ENCODE peak calls at places on chromosomes 13 and 19, in nine cellular contexts. M is BE2C, F is HFF-Myc, R is fibroblast of lung, X is IMR-90, S is coronary artery, A is astrocyte of the spinal cord, W is tibial artery, T is cardiac muscle cell. L is an unnamed sample.

GRCh38 chr13:100269837-100270236 is 180.9 kb downstream of the PCCA start:
- DNase-seq in M (no peak), F (peak), R (peak), X (peak), S (no peak), A (peak), W (peak), T (no peak), L (peak)

GRCh38 chr19:48578891-48579290 is 26.9 kb downstream of the SULT2B1 start:
- DNase-seq in M (no peak), F (no peak), R (no peak), X (peak), S (no peak), A (no peak), W (no peak), T (no peak), L (peak)

GRCh38 chr13:60617863-60618733 is 221.1 kb downstream of the TDRD3 start:
- DNase-seq in M (no peak), F (no peak), R (peak), X (peak), S (no peak), A (peak), W (no peak), T (peak), L (peak)

GRCh38 chr19:29609636-29610035 is 3.6 kb downstream of the POP4 start:
- DNase-seq in M (no peak), F (no peak), R (no peak), X (no peak), S (no peak), A (no peak), W (no peak), T (no peak), L (no peak)

GRCh38 chr19:31262673-31263308 is 86.4 kb downstream of the TSHZ3 start:
- DNase-seq in M (no peak), F (no peak), R (peak), X (peak), S (no peak), A (no peak), W (peak), T (no peak), L (peak)

GRCh38 chr19:15337202-15337601 is 4.9 kb upstream of the BRD4 start:
- DNase-seq in M (no peak), F (no peak), R (peak), X (peak), S (no peak), A (peak), W (peak), T (no peak), L (peak)

GRCh38 chr13:20356437-20356836 is 124.3 kb upstream of the GJB6 start:
- DNase-seq in M (no peak), F (no peak), R (no peak), X (no peak), S (no peak), A (no peak), W (no peak), T (peak), L (peak)

GRCh38 chr19:5191091-5191490 is 149.5 kb downstream of the PTPRS start:
- DNase-seq in M (no peak), F (no peak), R (no peak), X (no peak), S (no peak), A (no peak), W (no peak), T (no peak), L (peak)

GRCh38 chr13:95327190-95327589 is 25.9 kb upstream of the ABCC4 start:
- DNase-seq in M (no peak), F (no peak), R (no peak), X (no peak), S (no peak), A (no peak), W (no peak), T (no peak), L (no peak)

GRCh38 chr19:48683349-48683748 is 10.5 kb upstream of the NTN5 start:
- DNase-seq in M (peak), F (no peak), R (peak), X (peak), S (no peak), A (peak), W (no peak), T (no peak), L (peak)

GRCh38 chr19:37975596-37976515 is 68.8 kb downstream of the SIPA1L3 start:
- DNase-seq in M (no peak), F (no peak), R (no peak), X (no peak), S (no peak), A (no peak), W (no peak), T (no peak), L (no peak)

GRCh38 chr19:18649371-18650047 is 12.7 kb downstream of the KLHL26 start:
- DNase-seq in M (peak), F (no peak), R (peak), X (peak), S (peak), A (peak), W (peak), T (peak), L (peak)

GRCh38 chr19:48638831-48639381 is 1.7 kb upstream of the DBP start:
- DNase-seq in M (peak), F (no peak), R (no peak), X (no peak), S (no peak), A (no peak), W (no peak), T (no peak), L (no peak)

GRCh38 chr13:74246398-74246975 is 112.3 kb upstream of the KLF12 start:
- DNase-seq in M (no peak), F (no peak), R (peak), X (peak), S (no peak), A (peak), W (peak), T (no peak), L (no peak)

GRCh38 chr13:101916108-101916757 is 463.8 kb downstream of the ITGBL1 start:
- DNase-seq in M (peak), F (no peak), R (peak), X (no peak), S (no peak), A (peak), W (no peak), T (peak), L (no peak)
- TF ChIP-seq CTCF in M (peak), F (no peak), R (peak), X (no peak), S (no peak), A (peak), W (no peak), T (peak), L (peak)

DNA sequence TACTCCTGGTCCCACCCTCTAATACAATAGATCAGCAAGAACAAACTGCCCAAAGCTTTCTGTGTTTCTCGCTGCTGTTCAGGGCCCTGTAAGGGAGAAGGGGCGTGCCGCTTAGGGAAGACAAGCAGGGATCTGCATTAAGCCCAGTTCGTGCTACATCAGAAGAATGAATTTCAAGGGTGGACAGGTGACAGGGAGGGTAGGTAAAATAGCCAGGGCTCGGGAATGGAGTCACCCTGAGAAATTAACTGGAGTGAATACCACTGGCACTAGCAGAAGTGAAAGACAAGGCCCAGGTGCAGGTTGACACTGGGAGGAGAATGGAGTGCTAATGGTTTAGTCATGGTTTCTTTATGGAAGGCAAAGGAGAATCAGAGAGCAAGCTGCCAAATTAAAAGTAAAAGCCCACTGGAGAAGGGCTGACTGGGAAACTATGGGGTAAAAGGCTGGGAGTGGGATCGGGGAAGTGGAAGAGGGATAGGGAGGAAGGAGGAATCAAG is 183.1 kb upstream of the TSC22D1 start:
- DNase-seq in M (no peak), F (no peak), R (no peak), X (no peak), S (no peak), A (no peak), W (no peak), T (no peak), L (no peak)
- H3K4me3 ChIP-seq in M (no peak), F (no peak), R (no peak), X (no peak), S (no peak), A (no peak), W (no peak), T (no peak), L (no peak)

DNA sequence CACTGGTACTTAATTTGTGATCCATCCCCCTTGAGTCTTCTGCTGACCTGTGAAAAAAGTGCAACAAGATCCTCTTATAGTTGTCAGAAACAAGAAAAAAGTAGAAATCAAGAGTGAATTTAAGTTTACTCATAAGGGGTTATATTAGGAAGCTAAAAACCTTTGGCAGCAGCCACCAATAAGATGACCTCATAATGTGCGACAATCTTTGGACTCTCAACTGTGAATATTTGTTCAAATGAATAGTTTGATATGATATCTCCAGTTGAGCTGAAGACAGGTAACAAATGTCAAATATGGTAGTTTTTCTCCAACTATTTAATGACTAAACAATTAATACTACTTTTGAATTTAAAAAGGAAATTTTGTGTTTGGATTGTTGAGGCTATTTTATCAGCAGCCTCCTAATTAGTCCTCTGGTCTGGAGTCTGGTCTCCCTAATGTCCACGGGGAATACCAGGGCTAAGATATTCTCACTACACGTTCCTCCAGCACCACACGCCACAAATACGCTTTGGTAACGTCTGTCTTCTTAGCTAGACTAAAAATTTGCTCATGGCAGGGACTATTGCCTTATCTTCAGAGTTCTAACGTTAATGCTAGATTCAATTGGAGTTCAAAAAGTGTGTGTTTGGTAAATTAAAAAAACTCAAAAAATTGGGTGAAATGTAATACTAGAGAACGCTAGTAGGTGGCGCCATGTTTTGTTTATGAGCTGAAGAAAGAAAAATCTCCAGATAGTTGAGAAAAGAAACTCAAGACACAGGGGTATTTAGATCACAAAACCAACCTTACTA is 51.0 kb upstream of the PDX1 start:
- DNase-seq in M (no peak), F (no peak), R (peak), X (peak), S (no peak), A (peak), W (no peak), T (peak), L (peak)
- TF ChIP-seq CTCF in M (peak), F (peak), R (peak), X (peak), S (no peak), A (peak), W (no peak), T (peak), L (peak)

DNA sequence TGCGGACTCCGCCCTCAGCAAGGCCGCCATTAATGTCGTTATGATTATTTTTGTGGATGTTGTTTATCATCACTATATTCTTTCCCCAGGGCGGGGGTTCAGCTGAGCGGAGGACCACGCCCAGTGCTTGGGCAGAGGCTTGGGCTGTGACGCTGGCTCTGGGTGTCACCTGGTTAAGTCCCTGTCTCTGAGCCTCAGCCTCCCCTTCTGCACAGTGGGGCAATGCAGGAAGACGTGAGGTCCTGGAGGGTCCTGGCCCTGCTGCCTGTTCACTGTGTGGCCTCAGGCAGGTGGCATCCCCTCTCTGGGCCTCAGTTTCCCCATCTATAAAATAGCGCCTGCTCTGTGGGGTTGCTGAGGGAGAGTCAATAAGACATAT is 32.5 kb downstream of the NFIC start:
- DNase-seq in M (no peak), F (no peak), R (no peak), X (no peak), S (no peak), A (no peak), W (no peak), T (no peak), L (no peak)
- H3K4me3 ChIP-seq in M (no peak), F (no peak), R (no peak), X (no peak), S (peak), A (no peak), W (peak), T (no peak), L (no peak)

DNA sequence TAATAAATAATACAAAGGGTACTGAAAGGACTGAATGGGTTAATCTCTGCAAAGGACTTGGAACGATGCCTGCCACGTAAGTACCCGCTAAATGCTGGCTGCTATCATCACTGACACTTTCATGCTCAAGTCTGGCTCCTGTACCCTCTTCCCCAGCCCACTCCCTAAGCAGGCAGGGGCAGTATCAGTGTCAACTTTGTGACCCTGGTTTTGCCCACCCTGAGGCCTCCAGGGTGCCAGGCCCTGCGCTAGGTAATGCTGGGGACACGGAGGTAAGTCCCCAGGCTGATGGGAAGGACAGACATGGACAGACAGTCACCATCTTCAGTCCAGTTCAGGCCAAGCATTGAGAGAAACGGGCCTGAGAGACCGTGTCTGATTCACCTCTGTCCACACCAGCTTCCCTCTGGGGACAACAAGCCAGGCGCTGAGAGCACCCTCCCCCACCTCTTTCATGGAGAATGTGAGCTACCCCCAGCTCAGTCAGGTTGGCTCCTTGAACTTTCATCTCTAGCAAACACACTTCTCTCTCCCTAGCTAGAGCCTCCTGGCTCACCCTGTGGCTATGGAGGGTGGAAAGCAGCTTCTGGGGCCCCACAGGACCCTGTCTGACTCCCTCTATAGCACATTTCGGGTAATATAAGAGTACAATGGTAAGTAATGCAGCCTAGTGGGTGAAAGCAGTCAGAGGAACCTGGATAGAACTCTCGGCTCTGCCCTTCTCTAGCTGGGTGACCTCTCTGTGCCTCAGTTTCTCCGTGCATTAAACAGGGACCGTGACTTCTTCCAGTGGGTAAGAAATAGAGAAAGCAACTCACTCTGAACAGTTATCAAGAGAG is 758 bp downstream of the ETFB start:
- DNase-seq in M (peak), F (no peak), R (peak), X (peak), S (no peak), A (peak), W (peak), T (peak), L (peak)
- TF ChIP-seq CTCF in M (peak), F (no peak), R (peak), X (no peak), S (no peak), A (no peak), W (no peak), T (peak), L (peak)

DNA sequence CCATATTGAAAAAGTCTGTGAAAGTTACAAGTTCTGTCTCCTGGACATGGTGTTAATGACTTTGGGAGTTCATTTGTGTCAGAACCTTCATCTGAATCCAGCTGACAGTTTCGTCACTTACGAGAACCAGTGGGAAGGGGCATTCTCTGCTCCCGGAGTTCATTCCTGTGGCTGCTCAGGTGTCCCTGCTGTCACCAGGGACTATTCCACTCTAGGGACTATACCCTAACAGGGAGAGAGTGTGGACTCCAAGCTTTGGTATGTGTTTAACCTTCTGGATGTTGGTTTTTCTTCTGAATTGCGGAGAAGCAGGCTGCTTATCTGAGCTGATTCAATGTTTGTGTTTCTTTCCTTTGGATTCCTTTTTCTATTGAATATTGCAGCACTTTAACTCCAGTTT is 12.4 kb upstream of the ZNF709 start:
- DNase-seq in M (no peak), F (no peak), R (no peak), X (no peak), S (peak), A (no peak), W (no peak), T (no peak), L (no peak)
- H3K4me3 ChIP-seq in M (no peak), F (no peak), R (no peak), X (no peak), S (no peak), A (no peak), W (no peak), T (no peak), L (no peak)

GRCh38 chr19:45729774-45730388 is 815 bp downstream of the FBXO46 start:
- DNase-seq in M (no peak), F (no peak), R (no peak), X (no peak), S (no peak), A (no peak), W (no peak), T (no peak), L (no peak)

GRCh38 chr19:45733160-45733810 is at the start of gene MEIOSIN:
- DNase-seq in M (no peak), F (no peak), R (no peak), X (no peak), S (no peak), A (no peak), W (no peak), T (no peak), L (no peak)

GRCh38 chr19:45730389-45731288 is at the start of gene FBXO46:
- DNase-seq in M (peak), F (peak), R (peak), X (peak), S (peak), A (peak), W (peak), T (peak), L (peak)
- TF ChIP-seq CTCF in M (peak), F (no peak), R (peak), X (peak), S (no peak), A (peak), W (no peak), T (peak), L (peak)